ENCODE peak calls at places on chromosomes 7 and 10, in four cellular contexts. One of them, this sample, is unnamed.

GRCh38 chr7:98872328-98872924 is 2.6 kb upstream of the TMEM130 start:
- DNase-seq in hepatocyte: no peak
- DNase-seq in left ventricle myocardium inferior: no peak
- DNase-seq in brain microvascular endothelial cell: no peak
- DNase-seq in this sample: no peak

GRCh38 chr7:27100601-27101187 is 1.8 kb downstream of the HOXA2 start:
- DNase-seq in brain microvascular endothelial cell: no peak
- DNase-seq in left ventricle myocardium inferior: no peak
- DNase-seq in hepatocyte: no peak
- DNase-seq in this sample: no peak

GRCh38 chr10:102963237-102963886 is 45.3 kb downstream of the CNNM2 start:
- DNase-seq in brain microvascular endothelial cell: no peak
- DNase-seq in hepatocyte: no peak
- DNase-seq in left ventricle myocardium inferior: no peak
- DNase-seq in this sample: no peak

GRCh38 chr7:48089415-48089975 is 430 bp downstream of the UPP1 start:
- DNase-seq in left ventricle myocardium inferior: no peak
- DNase-seq in hepatocyte: peak
- DNase-seq in brain microvascular endothelial cell: no peak
- DNase-seq in this sample: peak

GRCh38 chr10:90817173-90817889 is 40.5 kb downstream of the HTR7 start:
- DNase-seq in hepatocyte: no peak
- DNase-seq in left ventricle myocardium inferior: no peak
- DNase-seq in brain microvascular endothelial cell: no peak
- DNase-seq in this sample: no peak

GRCh38 chr7:78924581-78924980 is 528.9 kb downstream of the MAGI2 start:
- DNase-seq in brain microvascular endothelial cell: peak
- DNase-seq in left ventricle myocardium inferior: no peak
- DNase-seq in hepatocyte: peak
- DNase-seq in this sample: no peak

GRCh38 chr10:35822316-35822715 is 180.2 kb upstream of the FZD8 start:
- DNase-seq in brain microvascular endothelial cell: peak
- DNase-seq in hepatocyte: peak
- DNase-seq in left ventricle myocardium inferior: peak
- DNase-seq in this sample: peak

GRCh38 chr10:2620827-2621521 is 446.4 kb upstream of the PFKP start:
- DNase-seq in brain microvascular endothelial cell: no peak
- DNase-seq in left ventricle myocardium inferior: no peak
- DNase-seq in hepatocyte: no peak
- DNase-seq in this sample: no peak

GRCh38 chr7:668139-668871 is 58.2 kb upstream of the DNAAF5 start:
- DNase-seq in hepatocyte: peak
- DNase-seq in brain microvascular endothelial cell: peak
- DNase-seq in left ventricle myocardium inferior: no peak
- DNase-seq in this sample: no peak

GRCh38 chr7:156255635-156256034 is 384.9 kb upstream of the RNF32 start:
- DNase-seq in brain microvascular endothelial cell: no peak
- DNase-seq in hepatocyte: no peak
- DNase-seq in left ventricle myocardium inferior: no peak
- DNase-seq in this sample: no peak

GRCh38 chr10:124305984-124306383 is 112.7 kb downstream of the OAT start:
- DNase-seq in left ventricle myocardium inferior: no peak
- DNase-seq in hepatocyte: no peak
- DNase-seq in brain microvascular endothelial cell: no peak
- DNase-seq in this sample: no peak

GRCh38 chr7:151719031-151719894 is 157.7 kb downstream of the PRKAG2 start:
- DNase-seq in brain microvascular endothelial cell: no peak
- DNase-seq in hepatocyte: no peak
- DNase-seq in left ventricle myocardium inferior: no peak
- DNase-seq in this sample: no peak

GRCh38 chr10:124651402-124651887 is 92.7 kb downstream of the FAM53B start:
- DNase-seq in hepatocyte: no peak
- DNase-seq in left ventricle myocardium inferior: no peak
- DNase-seq in brain microvascular endothelial cell: no peak
- DNase-seq in this sample: no peak

GRCh38 chr7:48522692-48523091 is 351.4 kb downstream of the ABCA13 start:
- DNase-seq in hepatocyte: no peak
- DNase-seq in left ventricle myocardium inferior: no peak
- DNase-seq in brain microvascular endothelial cell: no peak
- DNase-seq in this sample: no peak

GRCh38 chr7:2477447-2478386 is 1.5 kb upstream of the GRIFIN start:
- DNase-seq in left ventricle myocardium inferior: peak
- DNase-seq in hepatocyte: peak
- DNase-seq in brain microvascular endothelial cell: peak
- DNase-seq in this sample: peak

GRCh38 chr10:110395350-110396283 is 90.9 kb upstream of the SMNDC1 start:
- DNase-seq in left ventricle myocardium inferior: no peak
- DNase-seq in brain microvascular endothelial cell: peak
- DNase-seq in hepatocyte: peak
- DNase-seq in this sample: peak

GRCh38 chr7:69109131-69109740 is 489.0 kb upstream of the AUTS2 start:
- DNase-seq in brain microvascular endothelial cell: no peak
- DNase-seq in hepatocyte: no peak
- DNase-seq in left ventricle myocardium inferior: no peak
- DNase-seq in this sample: no peak

GRCh38 chr7:135512135-135512887 is 2.4 kb upstream of the CNOT4 start:
- DNase-seq in left ventricle myocardium inferior: no peak
- DNase-seq in brain microvascular endothelial cell: peak
- DNase-seq in hepatocyte: peak
- DNase-seq in this sample: no peak

GRCh38 chr7:116420003-116420402 is 79.5 kb upstream of the CAV2 start:
- DNase-seq in hepatocyte: no peak
- DNase-seq in brain microvascular endothelial cell: no peak
- DNase-seq in left ventricle myocardium inferior: no peak
- DNase-seq in this sample: no peak

GRCh38 chr7:118855290-118855689 is 630.8 kb downstream of the ANKRD7 start:
- DNase-seq in hepatocyte: no peak
- DNase-seq in brain microvascular endothelial cell: no peak
- DNase-seq in left ventricle myocardium inferior: no peak
- DNase-seq in this sample: no peak

GRCh38 chr7:141702047-141702567 is at the start of gene DENND11:
- DNase-seq in brain microvascular endothelial cell: no peak
- DNase-seq in left ventricle myocardium inferior: peak
- DNase-seq in hepatocyte: peak
- DNase-seq in this sample: peak

GRCh38 chr7:64886956-64887545 is 16.0 kb upstream of the ZNF273 start:
- DNase-seq in left ventricle myocardium inferior: no peak
- DNase-seq in brain microvascular endothelial cell: no peak
- DNase-seq in hepatocyte: no peak
- DNase-seq in this sample: no peak

GRCh38 chr7:26648429-26649015 is 215.9 kb downstream of the SKAP2 start:
- DNase-seq in brain microvascular endothelial cell: no peak
- DNase-seq in hepatocyte: no peak
- DNase-seq in left ventricle myocardium inferior: no peak
- DNase-seq in this sample: no peak

GRCh38 chr10:85635650-85636049 is 730.9 kb downstream of the GRID1 start:
- DNase-seq in brain microvascular endothelial cell: no peak
- DNase-seq in hepatocyte: no peak
- DNase-seq in left ventricle myocardium inferior: no peak
- DNase-seq in this sample: no peak

GRCh38 chr7:100654908-100655831 is 1.1 kb downstream of the ACTL6B start:
- DNase-seq in brain microvascular endothelial cell: no peak
- DNase-seq in hepatocyte: no peak
- DNase-seq in left ventricle myocardium inferior: no peak
- DNase-seq in this sample: no peak

GRCh38 chr10:112966191-112966855 is 16.3 kb downstream of the TCF7L2 start:
- DNase-seq in brain microvascular endothelial cell: no peak
- DNase-seq in hepatocyte: no peak
- DNase-seq in left ventricle myocardium inferior: no peak
- DNase-seq in this sample: no peak

GRCh38 chr10:79248341-79248931 is 98.8 kb upstream of the PPIF start:
- DNase-seq in left ventricle myocardium inferior: peak
- DNase-seq in brain microvascular endothelial cell: peak
- DNase-seq in hepatocyte: no peak
- DNase-seq in this sample: no peak

GRCh38 chr7:78528964-78529363 is 730.4 kb downstream of the PHTF2 start:
- DNase-seq in hepatocyte: no peak
- DNase-seq in brain microvascular endothelial cell: peak
- DNase-seq in left ventricle myocardium inferior: no peak
- DNase-seq in this sample: no peak

GRCh38 chr7:140671966-140672365 is 779 bp upstream of the ADCK2 start:
- DNase-seq in left ventricle myocardium inferior: no peak
- DNase-seq in hepatocyte: no peak
- DNase-seq in brain microvascular endothelial cell: no peak
- DNase-seq in this sample: no peak

GRCh38 chr10:108346066-108346465 is 1181.6 kb upstream of the SORCS1 start:
- DNase-seq in left ventricle myocardium inferior: no peak
- DNase-seq in hepatocyte: no peak
- DNase-seq in brain microvascular endothelial cell: no peak
- DNase-seq in this sample: no peak

GRCh38 chr7:30469303-30469702 is 9.3 kb downstream of the NOD1 start:
- DNase-seq in hepatocyte: peak
- DNase-seq in brain microvascular endothelial cell: peak
- DNase-seq in left ventricle myocardium inferior: peak
- DNase-seq in this sample: peak

GRCh38 chr7:2109251-2109935 is 123.4 kb downstream of the MAD1L1 start:
- DNase-seq in brain microvascular endothelial cell: peak
- DNase-seq in hepatocyte: no peak
- DNase-seq in left ventricle myocardium inferior: no peak
- DNase-seq in this sample: no peak

DNA sequence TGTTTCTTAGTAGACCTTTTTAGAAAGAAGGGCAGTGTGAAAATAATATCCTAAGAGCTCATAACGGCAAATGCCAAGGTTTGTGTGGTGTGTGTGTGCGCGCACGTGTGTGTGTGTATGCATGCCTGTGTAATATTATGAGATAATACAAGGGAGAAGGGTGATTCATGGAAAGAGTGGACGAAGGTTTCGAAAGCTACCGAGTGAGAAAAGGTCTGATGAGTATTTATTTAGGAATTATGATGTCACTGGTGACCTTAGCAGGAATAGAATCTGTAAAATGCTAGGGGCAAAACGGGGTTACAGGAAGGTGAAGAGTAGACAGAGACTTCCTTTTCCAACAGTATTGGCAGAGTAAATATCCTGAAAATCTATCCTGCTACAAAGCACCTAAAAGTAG is 107.3 kb downstream of the AHR start:
- DNase-seq in brain microvascular endothelial cell: peak
- DNase-seq in left ventricle myocardium inferior: no peak
- DNase-seq in hepatocyte: peak
- DNase-seq in this sample: no peak
- TF ChIP-seq CTCF in brain microvascular endothelial cell: no peak
- TF ChIP-seq CTCF in left ventricle myocardium inferior: no peak
- TF ChIP-seq CTCF in hepatocyte: no peak
- TF ChIP-seq CTCF in this sample: no peak

GRCh38 chr7:148770004-148770403 is 71.3 kb downstream of the CUL1 start:
- DNase-seq in brain microvascular endothelial cell: no peak
- DNase-seq in left ventricle myocardium inferior: no peak
- DNase-seq in hepatocyte: no peak
- DNase-seq in this sample: no peak

GRCh38 chr7:148772297-148773089 is 73.8 kb downstream of the CUL1 start:
- DNase-seq in brain microvascular endothelial cell: peak
- DNase-seq in hepatocyte: peak
- DNase-seq in left ventricle myocardium inferior: no peak
- DNase-seq in this sample: no peak

GRCh38 chr7:148773344-148773743 is 74.6 kb downstream of the CUL1 start:
- DNase-seq in left ventricle myocardium inferior: no peak
- DNase-seq in hepatocyte: no peak
- DNase-seq in brain microvascular endothelial cell: peak
- DNase-seq in this sample: peak
- TF ChIP-seq CTCF in left ventricle myocardium inferior: no peak
- TF ChIP-seq CTCF in hepatocyte: no peak
- TF ChIP-seq CTCF in brain microvascular endothelial cell: no peak
- TF ChIP-seq CTCF in this sample: no peak

GRCh38 chr7:7565018-7565680 is 1.5 kb upstream of the MIOS start:
- DNase-seq in brain microvascular endothelial cell: no peak
- DNase-seq in left ventricle myocardium inferior: no peak
- DNase-seq in hepatocyte: no peak
- DNase-seq in this sample: no peak

GRCh38 chr7:7562736-7563135 is 3.9 kb upstream of the MIOS start:
- DNase-seq in brain microvascular endothelial cell: no peak
- DNase-seq in hepatocyte: peak
- DNase-seq in left ventricle myocardium inferior: no peak
- DNase-seq in this sample: no peak

GRCh38 chr7:7563813-7564212 is 2.9 kb upstream of the MIOS start:
- DNase-seq in brain microvascular endothelial cell: no peak
- DNase-seq in left ventricle myocardium inferior: no peak
- DNase-seq in hepatocyte: no peak
- DNase-seq in this sample: no peak

GRCh38 chr7:7563269-7563668 is 3.4 kb upstream of the MIOS start:
- DNase-seq in left ventricle myocardium inferior: no peak
- DNase-seq in hepatocyte: no peak
- DNase-seq in brain microvascular endothelial cell: no peak
- DNase-seq in this sample: no peak

GRCh38 chr7:7564323-7564780 is 2.3 kb upstream of the MIOS start:
- DNase-seq in left ventricle myocardium inferior: no peak
- DNase-seq in hepatocyte: peak
- DNase-seq in brain microvascular endothelial cell: peak
- DNase-seq in this sample: no peak
- TF ChIP-seq CTCF in left ventricle myocardium inferior: no peak
- TF ChIP-seq CTCF in hepatocyte: no peak
- TF ChIP-seq CTCF in brain microvascular endothelial cell: no peak
- TF ChIP-seq CTCF in this sample: no peak

DNA sequence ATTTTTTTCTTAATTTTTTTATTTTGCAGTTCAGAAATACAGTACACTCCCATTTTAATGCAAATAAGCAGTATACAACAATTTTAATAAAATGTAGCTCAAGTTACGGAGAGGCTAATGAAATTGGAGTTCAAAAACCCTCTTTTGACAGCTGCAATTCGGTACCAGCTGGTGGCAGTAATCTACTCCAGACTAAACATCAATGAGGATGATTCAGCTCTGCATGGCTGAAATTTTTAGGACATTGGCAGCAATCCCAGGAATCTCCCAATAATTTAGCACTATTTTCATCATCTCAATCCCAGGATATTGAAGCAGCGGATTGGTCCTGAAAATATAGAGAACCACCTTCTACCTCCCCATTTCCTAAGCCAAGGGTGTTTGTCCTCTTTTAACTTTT is 278.8 kb downstream of the CACNA2D1 start:
- DNase-seq in left ventricle myocardium inferior: no peak
- DNase-seq in brain microvascular endothelial cell: peak
- DNase-seq in hepatocyte: peak
- DNase-seq in this sample: no peak
- TF ChIP-seq CTCF in left ventricle myocardium inferior: peak
- TF ChIP-seq CTCF in brain microvascular endothelial cell: peak
- TF ChIP-seq CTCF in hepatocyte: peak
- TF ChIP-seq CTCF in this sample: no peak

DNA sequence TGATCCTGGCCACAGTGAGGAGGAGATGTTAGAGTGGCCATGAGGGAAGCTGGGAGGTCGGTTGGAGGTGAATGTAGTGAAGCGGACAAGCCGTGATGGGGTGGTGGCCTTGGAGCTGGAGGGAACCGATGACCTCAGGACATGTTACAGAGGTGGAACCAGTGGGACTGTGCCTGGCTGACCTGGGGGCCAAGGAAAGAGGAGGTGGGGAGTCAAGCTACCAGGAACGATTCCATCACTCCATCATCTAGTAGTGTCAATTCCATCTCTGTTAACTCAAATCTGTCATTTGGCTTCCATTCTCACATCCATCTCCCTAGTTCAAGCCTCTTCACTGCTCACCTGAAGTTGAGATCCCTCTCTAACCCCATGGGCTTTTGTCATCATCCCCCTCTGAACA is 102.4 kb upstream of the LYZL2 start:
- DNase-seq in left ventricle myocardium inferior: no peak
- DNase-seq in brain microvascular endothelial cell: no peak
- DNase-seq in hepatocyte: no peak
- DNase-seq in this sample: no peak
- TF ChIP-seq CTCF in left ventricle myocardium inferior: no peak
- TF ChIP-seq CTCF in brain microvascular endothelial cell: no peak
- TF ChIP-seq CTCF in hepatocyte: no peak
- TF ChIP-seq CTCF in this sample: no peak